ENCODE peak calls at places on chromosomes 5 and 9, in six cellular contexts. One of them, this sample, is unnamed.

GRCh38 chr5:139812323-139812722 is 16.7 kb downstream of the PSD2 start:
- DNase-seq in pancreas: peak
- DNase-seq in activated T-helper 1 cell treated with Interleukin-2 at 50 U/mL for 16 hours: no peak
- DNase-seq in GM04504: no peak
- DNase-seq in B cell: no peak
- DNase-seq in activated effector memory CD4-positive, alpha-beta T cell treated with anti-CD3 and anti-CD28 coated beads, Interleukin-2, amount 50 U/mL, for 16 hours: no peak
- DNase-seq in this sample: no peak

GRCh38 chr5:77972545-77973252 is 196.6 kb upstream of the TBCA start:
- DNase-seq in pancreas: no peak
- DNase-seq in GM04504: no peak
- DNase-seq in activated T-helper 1 cell treated with Interleukin-2 at 50 U/mL for 16 hours: no peak
- DNase-seq in B cell: peak
- DNase-seq in activated effector memory CD4-positive, alpha-beta T cell treated with anti-CD3 and anti-CD28 coated beads, Interleukin-2, amount 50 U/mL, for 16 hours: no peak
- DNase-seq in this sample: no peak

GRCh38 chr5:132260714-132261615 is 3.5 kb downstream of the PDLIM4 start:
- DNase-seq in activated effector memory CD4-positive, alpha-beta T cell treated with anti-CD3 and anti-CD28 coated beads, Interleukin-2, amount 50 U/mL, for 16 hours: peak
- DNase-seq in pancreas: no peak
- DNase-seq in activated T-helper 1 cell treated with Interleukin-2 at 50 U/mL for 16 hours: no peak
- DNase-seq in B cell: no peak
- DNase-seq in GM04504: no peak
- DNase-seq in this sample: no peak

GRCh38 chr5:112174959-112175594 is 244.0 kb downstream of the EPB41L4A start:
- DNase-seq in activated effector memory CD4-positive, alpha-beta T cell treated with anti-CD3 and anti-CD28 coated beads, Interleukin-2, amount 50 U/mL, for 16 hours: no peak
- DNase-seq in pancreas: no peak
- DNase-seq in GM04504: no peak
- DNase-seq in activated T-helper 1 cell treated with Interleukin-2 at 50 U/mL for 16 hours: no peak
- DNase-seq in B cell: peak
- DNase-seq in this sample: peak

GRCh38 chr9:124222918-124223720 is 34.6 kb upstream of the NEK6 start:
- DNase-seq in activated effector memory CD4-positive, alpha-beta T cell treated with anti-CD3 and anti-CD28 coated beads, Interleukin-2, amount 50 U/mL, for 16 hours: peak
- DNase-seq in GM04504: no peak
- DNase-seq in activated T-helper 1 cell treated with Interleukin-2 at 50 U/mL for 16 hours: no peak
- DNase-seq in B cell: no peak
- DNase-seq in pancreas: peak
- DNase-seq in this sample: no peak

GRCh38 chr5:148790545-148791333 is 35.7 kb upstream of the ADRB2 start:
- DNase-seq in activated effector memory CD4-positive, alpha-beta T cell treated with anti-CD3 and anti-CD28 coated beads, Interleukin-2, amount 50 U/mL, for 16 hours: no peak
- DNase-seq in pancreas: no peak
- DNase-seq in B cell: no peak
- DNase-seq in GM04504: no peak
- DNase-seq in activated T-helper 1 cell treated with Interleukin-2 at 50 U/mL for 16 hours: no peak
- DNase-seq in this sample: no peak

GRCh38 chr5:115571441-115571878 is 26.9 kb upstream of the FEM1C start:
- DNase-seq in activated effector memory CD4-positive, alpha-beta T cell treated with anti-CD3 and anti-CD28 coated beads, Interleukin-2, amount 50 U/mL, for 16 hours: no peak
- DNase-seq in GM04504: no peak
- DNase-seq in activated T-helper 1 cell treated with Interleukin-2 at 50 U/mL for 16 hours: no peak
- DNase-seq in B cell: no peak
- DNase-seq in pancreas: no peak
- DNase-seq in this sample: no peak

GRCh38 chr5:172444110-172444510 is 10.2 kb downstream of the SH3PXD2B start:
- DNase-seq in GM04504: no peak
- DNase-seq in pancreas: no peak
- DNase-seq in B cell: no peak
- DNase-seq in activated effector memory CD4-positive, alpha-beta T cell treated with anti-CD3 and anti-CD28 coated beads, Interleukin-2, amount 50 U/mL, for 16 hours: no peak
- DNase-seq in activated T-helper 1 cell treated with Interleukin-2 at 50 U/mL for 16 hours: no peak
- DNase-seq in this sample: no peak

GRCh38 chr9:841371-842209 is at the start of gene DMRT1:
- DNase-seq in activated effector memory CD4-positive, alpha-beta T cell treated with anti-CD3 and anti-CD28 coated beads, Interleukin-2, amount 50 U/mL, for 16 hours: no peak
- DNase-seq in activated T-helper 1 cell treated with Interleukin-2 at 50 U/mL for 16 hours: no peak
- DNase-seq in pancreas: peak
- DNase-seq in GM04504: no peak
- DNase-seq in B cell: peak
- DNase-seq in this sample: no peak

This sample was measured in amniotic stem cell.